ENCODE peak calls at places on chromosomes 4 and X, in five cellular contexts. P is small intestine, I is lower leg skin, B is HFF-Myc, Y is naive B cell. N is an unnamed sample.

GRCh38 chrX:103779156-103779555 is 2.5 kb downstream of the PLP1 start:
- DNase-seq in I (no peak), B (no peak), P (no peak), Y (no peak), N (no peak)

GRCh38 chr4:15913631-15913970 is 24.9 kb downstream of the FGFBP1 start:
- DNase-seq in P (peak), Y (no peak), B (peak), I (no peak), N (no peak)

GRCh38 chrX:106897259-106897658 is 5.9 kb downstream of the RIPPLY1 start:
- DNase-seq in Y (no peak), B (peak), P (no peak), I (no peak), N (no peak)

GRCh38 chr4:76755756-76756155 is 142.2 kb downstream of the SOWAHB start:
- DNase-seq in Y (no peak), P (no peak), I (no peak), B (no peak), N (no peak)

GRCh38 chr4:38889143-38889542 is 21.5 kb downstream of the FAM114A1 start:
- DNase-seq in Y (no peak), B (no peak), I (no peak), P (peak), N (no peak)

GRCh38 chr4:39976945-39977488 is 694 bp downstream of the PDS5A start:
- DNase-seq in B (no peak), I (peak), Y (peak), P (no peak), N (peak)

GRCh38 chr4:70559216-70559830 is 32.7 kb upstream of the AMBN start:
- DNase-seq in P (peak), Y (peak), I (no peak), B (peak), N (peak)

GRCh38 chrX:103913356-103914020 is 48.9 kb upstream of the TMSB15B start:
- DNase-seq in B (no peak), Y (no peak), I (no peak), P (no peak), N (no peak)

GRCh38 chr4:113979157-113979972 is at the start of gene ARSJ:
- DNase-seq in P (peak), B (peak), I (peak), Y (no peak), N (no peak)

GRCh38 chr4:124713213-124713592 is 671 bp upstream of the ANKRD50 start:
- DNase-seq in P (peak), I (peak), B (no peak), Y (no peak), N (no peak)

GRCh38 chrX:68901512-68901911 is 72.7 kb downstream of the EFNB1 start:
- DNase-seq in B (no peak), P (no peak), I (no peak), Y (no peak), N (no peak)

GRCh38 chr4:1244978-1245471 is 3.9 kb downstream of the CTBP1 start:
- DNase-seq in Y (no peak), I (no peak), B (no peak), P (no peak), N (no peak)

GRCh38 chr4:41525129-41525528 is 12.8 kb upstream of the LIMCH1 start:
- DNase-seq in I (no peak), B (no peak), P (no peak), Y (no peak), N (no peak)

GRCh38 chr4:110480031-110480549 is 4.1 kb downstream of the ENPEP start:
- DNase-seq in B (peak), Y (no peak), P (peak), I (no peak), N (no peak)

GRCh38 chr4:48249378-48249777 is 20.3 kb downstream of the TEC start:
- DNase-seq in P (no peak), B (no peak), Y (no peak), I (no peak), N (no peak)

GRCh38 chr4:134408897-134409296 is 207.3 kb upstream of the PABPC4L start:
- DNase-seq in Y (no peak), I (no peak), P (no peak), B (no peak), N (no peak)

GRCh38 chr4:169640261-169640880 is 20.0 kb downstream of the CLCN3 start:
- DNase-seq in P (no peak), Y (no peak), B (no peak), I (no peak), N (no peak)

GRCh38 chrX:19758536-19758935 is 128.9 kb downstream of the SH3KBP1 start:
- DNase-seq in B (no peak), Y (peak), P (peak), I (no peak), N (no peak)

GRCh38 chrX:74133156-74133796 is 170.7 kb upstream of the ZCCHC13 start:
- DNase-seq in P (peak), B (peak), Y (peak), I (no peak), N (peak)

GRCh38 chr4:81061340-81061730 is 30.8 kb downstream of the BMP3 start:
- DNase-seq in Y (no peak), I (no peak), B (no peak), P (no peak), N (no peak)

GRCh38 chr4:78885598-78885997 is 53.6 kb downstream of the PAQR3 start:
- DNase-seq in Y (no peak), I (no peak), B (no peak), P (no peak), N (no peak)

GRCh38 chr4:89998350-89999098 is 103.9 kb downstream of the MMRN1 start:
- DNase-seq in Y (no peak), I (no peak), B (no peak), P (peak), N (no peak)

GRCh38 chr4:117560329-117560728 is 474.0 kb upstream of the NDST3 start:
- DNase-seq in P (no peak), I (no peak), Y (no peak), B (no peak), N (no peak)

GRCh38 chr4:156672924-156673323 is 298.7 kb downstream of the PDGFC start:
- DNase-seq in I (no peak), B (no peak), Y (no peak), P (no peak), N (no peak)

GRCh38 chrX:15315509-15315908 is at the start of gene ASB11:
- DNase-seq in I (no peak), P (no peak), Y (no peak), B (no peak), N (no peak)

GRCh38 chr4:61828960-61829359 is 628.8 kb downstream of the ADGRL3 start:
- DNase-seq in Y (no peak), B (no peak), I (no peak), P (peak), N (no peak)

GRCh38 chr4:130468340-130468739 is 1372.4 kb downstream of the C4orf33 start:
- DNase-seq in P (no peak), I (no peak), Y (no peak), B (no peak), N (no peak)

GRCh38 chr4:108405586-108405985 is 214.8 kb upstream of the RPL34 start:
- DNase-seq in Y (no peak), I (no peak), B (no peak), P (no peak), N (no peak)

GRCh38 chrX:47662144-47662657 is 3.2 kb upstream of the UXT start:
- DNase-seq in B (peak), I (no peak), P (no peak), Y (no peak), N (no peak)

N was measured in memory B cell.